ENCODE peak calls at places on chromosomes 12 and 14, in six cellular contexts. Q is OCI-LY7, G is astrocyte, K is keratinocyte, L is A549, O is cardiac muscle cell. Y is an unnamed sample.

GRCh38 chr12:11901687-11902524 is 168.8 kb upstream of the BCL2L14 start:
- DNase-seq in L (no peak), G (no peak), K (no peak), O (no peak), Q (no peak), Y (no peak)

GRCh38 chr12:18580286-18580685 is 157.5 kb downstream of the PLCZ1 start:
- DNase-seq in O (no peak), L (no peak), K (no peak), Q (no peak), G (no peak), Y (no peak)

GRCh38 chr14:32666310-32666709 is 272.4 kb upstream of the NPAS3 start:
- DNase-seq in K (no peak), L (no peak), Q (no peak), G (no peak), O (no peak), Y (no peak)

GRCh38 chr12:12384601-12385321 is 27.9 kb downstream of the BORCS5 start:
- DNase-seq in L (no peak), O (peak; percentile 55), Q (no peak), G (no peak), K (no peak), Y (no peak)

GRCh38 chr12:57624441-57625220 is 8.4 kb downstream of the B4GALNT1 start:
- DNase-seq in O (no peak), G (no peak), K (no peak), L (no peak), Q (no peak), Y (no peak)

GRCh38 chr14:68806526-68807147 is 13.8 kb upstream of the ZFP36L1 start:
- DNase-seq in Q (peak; percentile 91), G (no peak), K (no peak), L (no peak), O (no peak), Y (no peak)

GRCh38 chr14:75675265-75675960 is 14.4 kb downstream of the TTLL5 start:
- DNase-seq in O (peak; percentile 50), Q (peak; percentile 20), L (no peak), K (no peak), G (no peak), Y (no peak)

GRCh38 chr14:20460458-20461229 is 590 bp downstream of the PIP4P1 start:
- DNase-seq in K (no peak), O (no peak), L (no peak), Q (peak; percentile 73), G (no peak), Y (peak; percentile 86)

GRCh38 chr14:69739486-69739885 is 27.5 kb upstream of the SRSF5 start:
- DNase-seq in L (no peak), O (no peak), Q (no peak), G (no peak), K (no peak), Y (no peak)

GRCh38 chr12:2322554-2323120 is 269.9 kb downstream of the CACNA1C start:
- DNase-seq in Q (no peak), G (no peak), K (no peak), L (no peak), O (peak; percentile 69), Y (no peak)

GRCh38 chr12:95815635-95816212 is 25.2 kb upstream of the NTN4 start:
- DNase-seq in G (peak; percentile 21), Q (peak; percentile 27), K (no peak), O (no peak), L (peak; percentile 43), Y (no peak)

GRCh38 chr12:132151766-132152410 is 7.6 kb downstream of the NOC4L start:
- DNase-seq in L (no peak), K (no peak), O (no peak), G (no peak), Q (no peak), Y (no peak)

GRCh38 chr12:57604454-57605307 is at the start of gene DTX3:
- DNase-seq in O (peak; percentile 37), L (peak; percentile 57), Q (no peak), K (no peak), G (no peak), Y (no peak)

GRCh38 chr12:3492868-3493224 is 1.8 kb downstream of the PRMT8 start:
- DNase-seq in O (peak; percentile 37), G (no peak), K (no peak), L (no peak), Q (no peak), Y (no peak)

GRCh38 chr12:89424394-89424793 is 72.1 kb upstream of the DUSP6 start:
- DNase-seq in O (no peak), L (no peak), G (no peak), Q (no peak), K (no peak), Y (no peak)

GRCh38 chr12:128178971-128179370 is 88.0 kb upstream of the TMEM132C start:
- DNase-seq in Q (no peak), K (no peak), G (no peak), O (no peak), L (no peak), Y (no peak)

GRCh38 chr12:51846911-51847829 is 1.3 kb downstream of the FIGNL2 start:
- DNase-seq in O (peak; percentile 69), K (no peak), Q (no peak), L (peak; percentile 62), G (no peak), Y (peak; percentile 35)

GRCh38 chr14:93682459-93682858 is 105.8 kb downstream of the PRIMA1 start:
- DNase-seq in L (no peak), Q (no peak), O (no peak), K (no peak), G (no peak), Y (no peak)

GRCh38 chr14:102539544-102540309 is 30.2 kb upstream of the ANKRD9 start:
- DNase-seq in L (no peak), G (peak; percentile 49), Q (no peak), K (no peak), O (no peak), Y (no peak)

GRCh38 chr12:82650627-82651337 is 35.9 kb upstream of the TMTC2 start:
- DNase-seq in Q (no peak), K (peak; percentile 92), O (no peak), L (peak; percentile 40), G (peak; percentile 41), Y (peak; percentile 98)

GRCh38 chr12:2580821-2581220 is 213.9 kb upstream of the FKBP4 start:
- DNase-seq in G (peak; percentile 50), L (no peak), K (no peak), Q (no peak), O (no peak), Y (no peak)

GRCh38 chr12:26158078-26158764 is 33.4 kb upstream of the BHLHE41 start:
- DNase-seq in K (no peak), O (no peak), G (no peak), L (no peak), Q (peak; percentile 39), Y (no peak)

GRCh38 chr14:91872517-91873470 is 5.5 kb upstream of the TC2N start:
- DNase-seq in G (no peak), L (peak; percentile 37), Q (peak; percentile 53), K (no peak), O (no peak), Y (peak; percentile 85)

GRCh38 chr12:65232490-65233077 is 45.9 kb upstream of the MSRB3 start:
- DNase-seq in Q (peak; percentile 52), K (no peak), L (peak; percentile 13), O (no peak), G (peak; percentile 15), Y (no peak)

GRCh38 chr12:80641936-80642335 is 65.5 kb upstream of the MYF6 start:
- DNase-seq in O (no peak), Q (no peak), L (no peak), K (no peak), G (no peak), Y (no peak)

GRCh38 chr12:62135553-62136200 is 124.5 kb upstream of the USP15 start:
- DNase-seq in L (no peak), G (no peak), K (no peak), O (no peak), Q (no peak), Y (no peak)

DNA sequence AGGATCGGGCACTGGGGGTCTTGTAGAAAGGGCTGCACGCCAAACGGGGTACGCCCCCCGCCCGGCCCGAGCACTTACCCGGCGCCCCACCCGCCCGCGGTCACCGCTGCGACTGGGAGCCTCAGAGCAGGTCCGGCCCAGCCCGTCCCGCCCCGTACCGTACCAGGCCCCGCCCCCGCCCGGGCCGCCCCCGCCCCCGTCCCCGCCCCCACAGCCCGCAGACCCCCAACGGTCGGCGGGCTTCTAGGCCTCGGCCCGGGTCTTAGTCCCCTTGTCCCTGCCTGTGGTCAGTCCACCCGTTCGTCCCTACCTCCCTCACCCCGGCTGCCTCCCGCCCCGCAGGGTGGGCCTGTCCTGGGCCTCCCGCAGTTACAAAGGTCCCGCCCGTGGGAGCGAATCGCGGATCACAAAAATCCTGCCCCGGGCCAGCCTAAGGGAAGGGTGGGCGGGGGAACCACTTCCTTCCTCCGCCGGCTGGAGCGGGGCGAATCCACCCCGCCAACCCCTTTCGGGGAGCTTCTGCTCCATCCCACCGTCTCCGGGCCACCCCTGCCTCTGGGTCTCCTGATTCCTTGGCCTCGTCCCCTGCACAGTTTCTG is at the start of gene HVCN1:
- DNase-seq in K (no peak), O (peak; percentile 54), L (no peak), Q (peak; percentile 42), G (no peak), Y (peak; percentile 83)
- H3K4me3 ChIP-seq in K (peak within 1 kb of the TSS; percentile 56), O (peak within 1 kb of the TSS; percentile 46), L (peak within 1 kb of the TSS; percentile 49), Q (peak within 1 kb of the TSS; percentile 56), G (peak within 1 kb of the TSS; percentile 46), Y (peak within 1 kb of the TSS; percentile 14)

DNA sequence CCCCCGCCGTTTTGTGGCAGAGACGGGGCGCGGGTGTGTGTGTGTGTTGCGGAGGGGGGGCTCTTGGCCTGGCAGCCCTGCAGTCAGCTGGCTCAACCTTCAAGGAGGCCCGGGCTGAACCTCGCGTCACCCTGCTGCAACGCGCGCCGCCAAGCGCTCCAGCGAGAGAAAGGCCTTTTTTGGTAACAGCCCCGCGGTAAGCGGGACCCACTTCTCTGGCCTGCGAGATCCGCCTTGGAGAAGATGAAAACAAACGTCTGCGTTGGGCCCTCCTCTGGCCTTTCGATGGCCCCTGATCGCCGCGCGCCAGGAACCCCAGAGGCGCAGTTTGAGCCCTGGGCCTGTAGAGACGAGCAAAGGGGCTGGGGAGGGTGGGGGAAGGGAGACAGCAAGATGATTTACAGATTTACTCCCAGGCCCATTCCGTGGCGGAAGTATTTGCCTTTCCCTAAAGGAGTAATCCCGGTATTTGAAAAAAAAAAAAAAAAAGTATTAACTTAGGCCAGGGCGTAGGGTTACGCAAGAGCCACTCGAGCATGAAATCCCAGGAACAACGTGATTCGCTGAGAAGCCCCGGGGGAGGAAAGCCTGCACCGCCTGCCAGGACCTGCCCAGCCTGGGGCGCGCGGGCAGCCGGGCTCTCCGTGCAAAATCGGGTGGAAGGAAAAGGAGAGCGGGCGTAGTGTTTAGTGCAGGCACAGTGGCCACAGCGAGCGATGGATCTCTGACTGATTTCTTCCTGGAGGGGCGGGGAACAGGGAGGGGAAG is 4.5 kb upstream of the IRF2BPL start:
- DNase-seq in Q (peak; percentile 73), L (peak; percentile 94), G (peak; percentile 99), K (peak; percentile 92), O (peak; percentile 88), Y (peak; percentile 91)
- TF ChIP-seq CTCF in Q (no peak), L (peak; percentile 30), G (no peak), K (peak; percentile 7), O (peak; percentile 30), Y (peak; percentile 12)

GRCh38 chr12:122026706-122027328 is 5.1 kb downstream of the BCL7A start:
- DNase-seq in O (no peak), G (no peak), K (no peak), L (no peak), Q (peak; percentile 80), Y (no peak)
- H3K4me1 ChIP-seq in O (peaks cover 9% of the 10 kb centered on the region), G (peaks cover 32% of the 10 kb centered on the region), K (peaks cover 51% of the 10 kb centered on the region), L (peaks cover 12% of the 10 kb centered on the region), Q (peaks cover 77% of the 10 kb centered on the region), Y (peaks cover 13% of the 10 kb centered on the region)

DNA sequence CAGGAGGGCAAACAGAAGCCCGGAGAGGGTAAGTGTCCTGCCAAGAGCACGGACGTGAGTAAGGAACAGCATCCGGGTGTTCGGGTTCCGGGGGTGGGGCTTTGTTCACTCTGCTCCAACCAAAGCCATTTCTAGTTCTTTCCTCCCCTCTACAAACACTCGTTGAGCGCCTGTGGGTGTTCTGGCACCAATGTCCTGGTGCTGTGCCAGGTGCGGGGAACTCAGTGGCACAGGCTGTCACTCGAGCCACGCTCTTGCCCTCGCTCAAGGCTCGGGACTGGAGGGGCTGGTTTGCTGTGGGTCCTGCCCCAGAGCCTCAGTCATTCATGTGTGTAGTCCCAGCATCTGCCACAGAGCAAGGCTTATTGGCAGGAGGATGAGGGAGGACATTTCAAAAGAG is 157.5 kb downstream of the CALM1 start:
- DNase-seq in K (no peak), L (no peak), G (no peak), Q (no peak), O (no peak), Y (no peak)
- H3K4me3 ChIP-seq in K (no peak overlapping the region), L (no peak overlapping the region), G (no peak overlapping the region), Q (no peak overlapping the region), O (no peak overlapping the region), Y (no peak overlapping the region)

Y was measured in mucosa of descending colon.